ENCODE peak calls at places on chromosome 7, in five cellular contexts. K is Caki2; Z is cardiac fibroblast; I is HTR-8/SVneo; C is activated naive CD4-positive, alpha-beta T cell. B is an unnamed sample.

GRCh38 chr7:66146701-66147100 is 32.1 kb downstream of the CRCP start:
- DNase-seq in K (no peak), Z (peak), I (no peak), C (no peak), B (no peak)

GRCh38 chr7:97019710-97020109 is 4.9 kb downstream of the DLX5 start:
- DNase-seq in K (no peak), Z (no peak), I (no peak), C (no peak), B (no peak)

GRCh38 chr7:125409921-125410320 is 480.3 kb upstream of the POT1 start:
- DNase-seq in K (no peak), Z (no peak), I (no peak), C (no peak), B (no peak)

GRCh38 chr7:147586526-147586925 is 1004.0 kb upstream of the C7orf33 start:
- DNase-seq in K (no peak), Z (peak), I (no peak), C (no peak), B (no peak)

GRCh38 chr7:24227603-24228359 is 56.2 kb upstream of the NPY start:
- DNase-seq in K (no peak), Z (no peak), I (no peak), C (no peak), B (no peak)

GRCh38 chr7:66258409-66258808 is 53.3 kb downstream of the TPST1 start:
- DNase-seq in K (no peak), Z (peak), I (no peak), C (no peak), B (no peak)

GRCh38 chr7:18317956-18318355 is 177.6 kb upstream of the HDAC9 start:
- DNase-seq in K (no peak), Z (no peak), I (no peak), C (no peak), B (no peak)

GRCh38 chr7:22565315-22565811 is 65.4 kb upstream of the STEAP1B start:
- DNase-seq in K (peak), Z (peak), I (no peak), C (no peak), B (no peak)

GRCh38 chr7:113890326-113891030 is 28.3 kb downstream of the PPP1R3A start:
- DNase-seq in K (no peak), Z (peak), I (no peak), C (no peak), B (no peak)

GRCh38 chr7:82373890-82374289 is 69.7 kb downstream of the CACNA2D1 start:
- DNase-seq in K (no peak), Z (no peak), I (no peak), C (no peak), B (no peak)

GRCh38 chr7:37108615-37109014 is 340.0 kb downstream of the ELMO1 start:
- DNase-seq in K (no peak), Z (no peak), I (no peak), C (no peak), B (no peak)

B was measured in H54.